ENCODE peak calls at places on chromosomes 12 and 14, in seven cellular contexts. U is right lobe of liver, F is suprapubic skin, K is ascending aorta, M is progenitor cell of endocrine pancreas, C is sigmoid colon, I is heart right ventricle. W is an unnamed sample.

GRCh38 chr12:94766397-94766796 is 116.0 kb upstream of the TMCC3 start:
- DNase-seq in U (no peak), F (no peak), K (no peak), M (no peak), C (no peak), I (no peak), W (no peak)

GRCh38 chr12:79454338-79454777 is 236.4 kb downstream of the PAWR start:
- DNase-seq in U (no peak), F (no peak), K (no peak), M (no peak), C (no peak), I (no peak), W (no peak)

GRCh38 chr12:67759829-67760228 is 111.3 kb downstream of the DYRK2 start:
- DNase-seq in U (no peak), F (no peak), K (no peak), M (no peak), C (no peak), I (no peak), W (no peak)

GRCh38 chr12:120539303-120539702 is 5.1 kb downstream of the RNF10 start:
- DNase-seq in U (no peak), F (no peak), K (no peak), M (no peak), C (peak; percentile 25), I (no peak), W (no peak)

GRCh38 chr14:25896777-25897176 is 701.1 kb downstream of the NOVA1 start:
- DNase-seq in U (no peak), F (no peak), K (no peak), M (no peak), C (no peak), I (no peak), W (no peak)

GRCh38 chr14:38138581-38139138 is 69.0 kb upstream of the SSTR1 start:
- DNase-seq in U (no peak), F (no peak), K (no peak), M (no peak), C (no peak), I (no peak), W (no peak)

GRCh38 chr12:52280319-52280795 is 5.9 kb downstream of the KRT86 start:
- DNase-seq in U (peak; percentile 45), F (peak; percentile 89), K (peak; percentile 44), M (no peak), C (peak; percentile 94), I (no peak), W (no peak)

GRCh38 chr12:124599074-124599999 is 31.9 kb upstream of the NCOR2 start:
- DNase-seq in U (no peak), F (no peak), K (no peak), M (no peak), C (no peak), I (no peak), W (no peak)

GRCh38 chr14:81157431-81157830 is 63.3 kb downstream of the GTF2A1 start:
- DNase-seq in U (no peak), F (no peak), K (no peak), M (no peak), C (no peak), I (no peak), W (no peak)

GRCh38 chr14:61710853-61711817 is 15.8 kb downstream of the HIF1A start:
- DNase-seq in U (no peak), F (no peak), K (no peak), M (no peak), C (no peak), I (no peak), W (no peak)

GRCh38 chr14:100438678-100439592 is 115.8 kb downstream of the SLC25A47 start:
- DNase-seq in U (peak; percentile 35), F (no peak), K (no peak), M (no peak), C (peak; percentile 48), I (no peak), W (no peak)

GRCh38 chr14:84937449-84937848 is 592.5 kb upstream of the FLRT2 start:
- DNase-seq in U (no peak), F (no peak), K (no peak), M (no peak), C (no peak), I (no peak), W (no peak)

GRCh38 chr12:44847888-44848770 is 28.0 kb downstream of the NELL2 start:
- DNase-seq in U (no peak), F (no peak), K (no peak), M (no peak), C (no peak), I (no peak), W (peak; percentile 63)

GRCh38 chr12:104701756-104702155 is 245.0 kb downstream of the CHST11 start:
- DNase-seq in U (no peak), F (no peak), K (no peak), M (no peak), C (no peak), I (no peak), W (no peak)

GRCh38 chr14:34035177-34035933 is 84.5 kb upstream of the EGLN3 start:
- DNase-seq in U (peak; percentile 77), F (no peak), K (no peak), M (no peak), C (no peak), I (peak; percentile 46), W (no peak)

GRCh38 chr12:111706145-111706544 is 20.3 kb downstream of the ACAD10 start:
- DNase-seq in U (no peak), F (no peak), K (no peak), M (no peak), C (no peak), I (no peak), W (no peak)

GRCh38 chr12:41869432-41869831 is 275.2 kb downstream of the GXYLT1 start:
- DNase-seq in U (no peak), F (no peak), K (no peak), M (no peak), C (no peak), I (no peak), W (no peak)

DNA sequence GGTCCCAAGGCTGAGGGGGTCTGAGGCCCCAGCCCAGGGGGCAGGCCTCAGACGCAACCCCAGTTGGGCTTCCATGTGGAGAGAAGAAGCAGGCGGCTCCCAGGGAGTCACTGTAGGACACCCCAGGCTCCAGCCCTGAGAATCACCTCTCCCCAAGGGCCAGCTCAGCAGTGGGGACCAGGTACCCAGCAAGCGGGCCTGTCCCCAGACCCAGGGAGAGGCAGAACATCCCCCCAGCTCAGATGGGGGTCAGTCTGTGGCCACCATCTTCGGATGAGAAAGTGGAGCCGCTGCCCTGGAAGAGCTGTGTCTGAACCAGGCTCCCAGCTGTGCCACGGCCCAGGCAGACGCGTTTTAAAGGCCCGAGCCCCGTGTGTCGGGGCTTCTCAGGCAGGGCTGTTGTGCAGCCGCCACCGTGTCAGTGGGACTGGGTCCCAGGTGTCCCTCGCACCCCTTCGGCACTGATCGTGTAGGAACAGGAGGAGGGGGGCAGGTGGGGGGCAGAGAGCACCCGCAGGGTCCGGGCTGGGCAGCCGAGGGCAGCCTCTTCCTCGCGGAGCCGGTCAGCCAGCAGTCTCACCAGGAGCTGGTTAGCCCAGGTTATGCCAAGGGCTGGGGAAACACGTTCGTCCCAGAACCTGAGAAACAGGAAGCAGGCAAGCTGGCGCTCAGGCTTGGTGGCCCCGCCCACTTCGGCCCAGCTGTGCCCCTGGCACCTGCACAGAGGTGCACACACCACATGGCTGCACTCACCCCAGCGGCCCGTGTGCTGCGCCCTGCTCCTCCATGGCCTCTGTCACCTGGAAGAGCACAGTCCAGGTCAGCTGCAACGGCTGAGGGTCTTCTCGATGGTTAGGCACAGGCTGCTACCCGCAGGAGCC is 16.6 kb downstream of the XRCC3 start:
- DNase-seq in U (no peak), F (peak; percentile 70), K (no peak), M (no peak), C (no peak), I (no peak), W (no peak)
- TF ChIP-seq CTCF in U (no peak), F (no peak), K (no peak), M (no peak), C (no peak), I (no peak), W (no peak)

GRCh38 chr14:28280997-28281598 is 485.5 kb upstream of the FOXG1 start:
- DNase-seq in U (no peak), F (no peak), K (no peak), M (no peak), C (no peak), I (no peak), W (no peak)

DNA sequence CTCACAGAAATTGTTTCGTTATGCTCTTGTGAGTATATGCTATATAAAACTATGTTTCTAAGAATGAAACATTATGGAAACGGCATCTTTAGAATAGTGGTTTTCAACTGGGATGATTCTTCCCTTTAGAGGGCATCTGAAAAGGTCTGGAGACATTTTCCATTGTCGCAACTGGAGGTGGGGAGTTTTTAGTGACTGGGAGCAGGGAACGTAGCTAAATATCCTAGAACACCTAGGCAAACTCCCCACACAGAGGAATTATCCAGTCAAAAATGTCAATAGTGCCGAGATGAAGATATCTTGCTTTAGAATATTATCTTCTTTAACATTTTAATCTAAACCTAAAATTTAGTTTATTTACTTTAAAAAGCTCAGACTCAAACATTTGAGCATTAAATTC is 486.1 kb upstream of the FOXG1 start:
- DNase-seq in U (no peak), F (no peak), K (no peak), M (no peak), C (no peak), I (no peak), W (no peak)
- TF ChIP-seq CTCF in U (no peak), F (no peak), K (no peak), M (no peak), C (no peak), I (no peak), W (no peak)

DNA sequence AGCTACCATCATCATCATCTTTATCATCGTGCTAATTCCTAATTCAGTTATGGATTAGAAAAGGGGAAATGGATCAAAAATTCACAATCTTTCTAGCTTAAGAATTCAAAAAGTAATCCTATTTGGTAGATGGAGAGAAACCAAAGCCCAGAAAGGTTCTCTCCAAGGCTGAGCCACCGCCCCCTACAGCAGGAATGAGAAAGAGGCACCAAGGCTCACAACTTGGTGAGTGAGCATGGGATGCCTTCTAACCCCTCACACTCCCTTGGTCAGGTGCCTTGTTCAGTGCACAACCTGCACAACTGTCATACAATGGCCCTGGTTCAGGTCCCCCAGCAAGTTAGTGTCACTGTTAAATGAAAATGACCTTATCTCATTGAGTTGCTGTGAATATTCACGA is 171.5 kb downstream of the ANO2 start:
- DNase-seq in U (no peak), F (no peak), K (no peak), M (no peak), C (no peak), I (no peak), W (no peak)
- TF ChIP-seq CTCF in U (no peak), F (no peak), K (no peak), M (peak; percentile 22), C (no peak), I (no peak), W (no peak)

DNA sequence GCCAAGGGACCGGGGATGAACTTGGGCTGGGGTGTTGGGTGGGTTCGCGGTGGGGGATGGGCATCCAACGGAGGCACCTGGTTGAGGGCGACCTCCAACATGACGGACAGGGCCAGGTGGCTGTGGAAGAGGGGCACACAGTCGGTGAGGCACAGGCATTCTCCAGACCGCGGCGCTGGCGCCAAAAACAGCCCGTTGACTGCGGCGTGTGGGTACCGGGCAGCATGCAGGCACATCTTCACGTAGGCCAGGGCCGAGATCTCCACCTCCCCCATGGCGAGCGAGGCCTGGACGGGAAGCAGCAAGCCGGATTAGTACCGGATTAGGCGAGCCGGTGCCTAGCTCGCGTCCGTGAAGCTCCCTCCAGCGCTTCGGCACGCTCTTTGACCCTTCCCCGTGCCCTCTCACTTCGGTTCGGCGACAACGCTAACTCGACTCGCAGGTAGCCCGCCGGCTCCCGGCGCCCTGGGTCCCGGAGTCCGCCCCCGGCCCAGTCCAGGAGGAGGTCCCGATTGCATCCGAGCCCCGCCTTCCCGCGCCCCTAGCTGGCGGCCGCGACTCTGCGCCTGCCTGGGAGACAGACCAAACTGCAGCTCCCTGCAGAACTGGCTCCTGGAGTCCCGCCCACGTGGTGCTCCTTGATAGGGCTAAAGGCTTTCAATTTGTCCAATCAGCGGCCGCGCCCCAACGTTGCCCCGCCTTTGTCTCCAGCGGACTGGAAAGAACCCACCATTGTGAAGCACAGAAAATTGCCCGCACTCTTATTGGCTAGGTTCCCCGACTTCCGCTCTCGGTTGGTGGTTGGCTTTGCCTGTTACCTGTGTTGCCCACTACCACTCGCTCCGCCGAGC is at the start of gene EMC9:
- DNase-seq in U (peak; percentile 100), F (peak; percentile 100), K (peak; percentile 100), M (peak; percentile 99), C (peak; percentile 100), I (peak; percentile 100), W (peak; percentile 99)
- TF ChIP-seq CTCF in U (peak; percentile 82), F (peak; percentile 78), K (peak; percentile 74), M (peak; percentile 38), C (peak; percentile 75), I (peak; percentile 75), W (no peak)